ENCODE peak calls at places on chromosome 20, in six cellular contexts. One of them, this sample, is unnamed.

GRCh38 chr20:38600057-38600456 is 1.6 kb upstream of the ARHGAP40 start:
- DNase-seq in Panc1: no peak
- DNase-seq in SK-N-SH: no peak
- DNase-seq in AG04450: no peak
- DNase-seq in endodermal cell: no peak
- DNase-seq in endothelial cell of umbilical vein: no peak
- DNase-seq in this sample: no peak

GRCh38 chr20:37205130-37205529 is 25.8 kb upstream of the MROH8 start:
- DNase-seq in Panc1: no peak
- DNase-seq in SK-N-SH: no peak
- DNase-seq in AG04450: no peak
- DNase-seq in endodermal cell: no peak
- DNase-seq in endothelial cell of umbilical vein: no peak
- DNase-seq in this sample: no peak

GRCh38 chr20:47784256-47784598 is 1.1 kb downstream of the SULF2 start:
- DNase-seq in Panc1: no peak
- DNase-seq in SK-N-SH: no peak
- DNase-seq in AG04450: no peak
- DNase-seq in endodermal cell: no peak
- DNase-seq in endothelial cell of umbilical vein: no peak
- DNase-seq in this sample: no peak

GRCh38 chr20:17226410-17227198 is at the start of gene PCSK2:
- DNase-seq in Panc1: no peak
- DNase-seq in SK-N-SH: peak; percentile 90
- DNase-seq in AG04450: peak; percentile 6
- DNase-seq in endodermal cell: peak; percentile 96
- DNase-seq in endothelial cell of umbilical vein: no peak
- DNase-seq in this sample: peak; percentile 15

GRCh38 chr20:62252342-62252966 is 14.1 kb downstream of the OSBPL2 start:
- DNase-seq in Panc1: no peak
- DNase-seq in SK-N-SH: no peak
- DNase-seq in AG04450: no peak
- DNase-seq in endodermal cell: no peak
- DNase-seq in endothelial cell of umbilical vein: no peak
- DNase-seq in this sample: peak; percentile 7

GRCh38 chr20:41234546-41234945 is 83.0 kb downstream of the ZHX3 start:
- DNase-seq in Panc1: no peak
- DNase-seq in SK-N-SH: no peak
- DNase-seq in AG04450: no peak
- DNase-seq in endodermal cell: peak; percentile 47
- DNase-seq in endothelial cell of umbilical vein: no peak
- DNase-seq in this sample: no peak

GRCh38 chr20:57786304-57786942 is 76.6 kb upstream of the PMEPA1 start:
- DNase-seq in Panc1: no peak
- DNase-seq in SK-N-SH: no peak
- DNase-seq in AG04450: no peak
- DNase-seq in endodermal cell: peak; percentile 31
- DNase-seq in endothelial cell of umbilical vein: no peak
- DNase-seq in this sample: no peak

GRCh38 chr20:36658300-36658699 is 12.3 kb upstream of the SLA2 start:
- DNase-seq in Panc1: no peak
- DNase-seq in SK-N-SH: no peak
- DNase-seq in AG04450: no peak
- DNase-seq in endodermal cell: no peak
- DNase-seq in endothelial cell of umbilical vein: no peak
- DNase-seq in this sample: no peak

GRCh38 chr20:53161473-53161872 is 189.3 kb downstream of the TSHZ2 start:
- DNase-seq in Panc1: no peak
- DNase-seq in SK-N-SH: no peak
- DNase-seq in AG04450: no peak
- DNase-seq in endodermal cell: no peak
- DNase-seq in endothelial cell of umbilical vein: no peak
- DNase-seq in this sample: no peak

GRCh38 chr20:37526238-37526838 is 1.3 kb downstream of the BLCAP start:
- DNase-seq in Panc1: no peak
- DNase-seq in SK-N-SH: peak; percentile 82
- DNase-seq in AG04450: no peak
- DNase-seq in endodermal cell: peak; percentile 94
- DNase-seq in endothelial cell of umbilical vein: peak; percentile 97
- DNase-seq in this sample: peak; percentile 58

GRCh38 chr20:35049776-35050352 is 42.7 kb downstream of the TRPC4AP start:
- DNase-seq in Panc1: no peak
- DNase-seq in SK-N-SH: no peak
- DNase-seq in AG04450: no peak
- DNase-seq in endodermal cell: no peak
- DNase-seq in endothelial cell of umbilical vein: peak; percentile 36
- DNase-seq in this sample: no peak

GRCh38 chr20:52102126-52102525 is 89.5 kb downstream of the ZFP64 start:
- DNase-seq in Panc1: no peak
- DNase-seq in SK-N-SH: no peak
- DNase-seq in AG04450: no peak
- DNase-seq in endodermal cell: no peak
- DNase-seq in endothelial cell of umbilical vein: no peak
- DNase-seq in this sample: no peak

GRCh38 chr20:24736844-24737211 is 212.2 kb upstream of the CST7 start:
- DNase-seq in Panc1: no peak
- DNase-seq in SK-N-SH: no peak
- DNase-seq in AG04450: no peak
- DNase-seq in endodermal cell: no peak
- DNase-seq in endothelial cell of umbilical vein: no peak
- DNase-seq in this sample: no peak

GRCh38 chr20:57693002-57693582 is 16.7 kb downstream of the PMEPA1 start:
- DNase-seq in Panc1: no peak
- DNase-seq in SK-N-SH: no peak
- DNase-seq in AG04450: no peak
- DNase-seq in endodermal cell: peak; percentile 79
- DNase-seq in endothelial cell of umbilical vein: no peak
- DNase-seq in this sample: no peak

GRCh38 chr20:51001697-51002265 is 21.1 kb downstream of the KCNG1 start:
- DNase-seq in Panc1: no peak
- DNase-seq in SK-N-SH: no peak
- DNase-seq in AG04450: no peak
- DNase-seq in endodermal cell: no peak
- DNase-seq in endothelial cell of umbilical vein: no peak
- DNase-seq in this sample: no peak

GRCh38 chr20:17627101-17627950 is 54.7 kb downstream of the RRBP1 start:
- DNase-seq in Panc1: no peak
- DNase-seq in SK-N-SH: no peak
- DNase-seq in AG04450: no peak
- DNase-seq in endodermal cell: no peak
- DNase-seq in endothelial cell of umbilical vein: no peak
- DNase-seq in this sample: no peak

GRCh38 chr20:61263938-61264337 is 11.9 kb downstream of the CDH4 start:
- DNase-seq in Panc1: no peak
- DNase-seq in SK-N-SH: no peak
- DNase-seq in AG04450: no peak
- DNase-seq in endodermal cell: no peak
- DNase-seq in endothelial cell of umbilical vein: no peak
- DNase-seq in this sample: no peak

GRCh38 chr20:43963872-43964791 is 49.5 kb downstream of the TOX2 start:
- DNase-seq in Panc1: no peak
- DNase-seq in SK-N-SH: no peak
- DNase-seq in AG04450: no peak
- DNase-seq in endodermal cell: peak; percentile 32
- DNase-seq in endothelial cell of umbilical vein: no peak
- DNase-seq in this sample: peak; percentile 87

GRCh38 chr20:25090492-25091429 is 8.8 kb upstream of the VSX1 start:
- DNase-seq in Panc1: no peak
- DNase-seq in SK-N-SH: no peak
- DNase-seq in AG04450: no peak
- DNase-seq in endodermal cell: no peak
- DNase-seq in endothelial cell of umbilical vein: no peak
- DNase-seq in this sample: no peak

GRCh38 chr20:6940052-6940451 is 172.6 kb downstream of the BMP2 start:
- DNase-seq in Panc1: no peak
- DNase-seq in SK-N-SH: peak; percentile 18
- DNase-seq in AG04450: no peak
- DNase-seq in endodermal cell: peak; percentile 85
- DNase-seq in endothelial cell of umbilical vein: no peak
- DNase-seq in this sample: peak; percentile 18

GRCh38 chr20:34562643-34563042 is 4.1 kb downstream of the MAP1LC3A start:
- DNase-seq in Panc1: no peak
- DNase-seq in SK-N-SH: peak; percentile 78
- DNase-seq in AG04450: no peak
- DNase-seq in endodermal cell: peak; percentile 81
- DNase-seq in endothelial cell of umbilical vein: peak; percentile 39
- DNase-seq in this sample: no peak

GRCh38 chr20:20712004-20712473 is 405 bp downstream of the RALGAPA2 start:
- DNase-seq in Panc1: no peak
- DNase-seq in SK-N-SH: no peak
- DNase-seq in AG04450: no peak
- DNase-seq in endodermal cell: no peak
- DNase-seq in endothelial cell of umbilical vein: peak; percentile 18
- DNase-seq in this sample: no peak

GRCh38 chr20:20709858-20710257 is 2.6 kb downstream of the RALGAPA2 start:
- DNase-seq in Panc1: no peak
- DNase-seq in SK-N-SH: no peak
- DNase-seq in AG04450: no peak
- DNase-seq in endodermal cell: no peak
- DNase-seq in endothelial cell of umbilical vein: peak; percentile 55
- DNase-seq in this sample: no peak

GRCh38 chr20:20711413-20711812 is 1.0 kb downstream of the RALGAPA2 start:
- DNase-seq in Panc1: no peak
- DNase-seq in SK-N-SH: no peak
- DNase-seq in AG04450: no peak
- DNase-seq in endodermal cell: peak; percentile 52
- DNase-seq in endothelial cell of umbilical vein: peak; percentile 21
- DNase-seq in this sample: no peak

GRCh38 chr20:20710443-20710842 is 2.0 kb downstream of the RALGAPA2 start:
- DNase-seq in Panc1: no peak
- DNase-seq in SK-N-SH: no peak
- DNase-seq in AG04450: no peak
- DNase-seq in endodermal cell: no peak
- DNase-seq in endothelial cell of umbilical vein: no peak
- DNase-seq in this sample: no peak

DNA sequence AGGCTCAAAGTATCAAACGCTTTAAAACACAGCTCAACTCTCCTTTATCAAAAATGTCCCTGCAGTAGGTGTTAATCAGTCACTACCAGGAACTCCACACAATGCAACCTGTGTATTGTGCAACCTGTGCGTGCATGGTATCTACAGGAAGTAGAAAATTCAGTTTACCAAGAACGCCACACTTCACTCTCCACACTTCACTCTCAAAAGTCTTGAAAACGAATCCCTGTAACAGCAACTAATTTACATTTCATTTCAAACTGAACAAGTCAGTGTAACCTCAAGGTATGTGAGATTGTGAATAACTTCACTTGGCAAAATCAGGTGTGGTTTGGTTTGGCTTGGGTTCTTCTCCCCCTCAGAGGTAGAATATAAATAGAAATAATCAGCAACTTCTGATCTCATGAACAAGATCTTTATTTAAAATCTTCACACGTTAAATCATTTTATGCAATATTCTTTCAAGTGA is 1.6 kb downstream of the RALGAPA2 start:
- DNase-seq in Panc1: no peak
- DNase-seq in SK-N-SH: no peak
- DNase-seq in AG04450: no peak
- DNase-seq in endodermal cell: no peak
- DNase-seq in endothelial cell of umbilical vein: peak; percentile 34
- DNase-seq in this sample: no peak
- H3K4me3 ChIP-seq in Panc1: peak overlapping the region; percentile 72
- H3K4me3 ChIP-seq in SK-N-SH: no peak overlapping the region
- H3K4me3 ChIP-seq in AG04450: no peak overlapping the region
- H3K4me3 ChIP-seq in endodermal cell: peak overlapping the region; percentile 75
- H3K4me3 ChIP-seq in endothelial cell of umbilical vein: peak overlapping the region; percentile 19
- H3K4me3 ChIP-seq in this sample: no peak overlapping the region

DNA sequence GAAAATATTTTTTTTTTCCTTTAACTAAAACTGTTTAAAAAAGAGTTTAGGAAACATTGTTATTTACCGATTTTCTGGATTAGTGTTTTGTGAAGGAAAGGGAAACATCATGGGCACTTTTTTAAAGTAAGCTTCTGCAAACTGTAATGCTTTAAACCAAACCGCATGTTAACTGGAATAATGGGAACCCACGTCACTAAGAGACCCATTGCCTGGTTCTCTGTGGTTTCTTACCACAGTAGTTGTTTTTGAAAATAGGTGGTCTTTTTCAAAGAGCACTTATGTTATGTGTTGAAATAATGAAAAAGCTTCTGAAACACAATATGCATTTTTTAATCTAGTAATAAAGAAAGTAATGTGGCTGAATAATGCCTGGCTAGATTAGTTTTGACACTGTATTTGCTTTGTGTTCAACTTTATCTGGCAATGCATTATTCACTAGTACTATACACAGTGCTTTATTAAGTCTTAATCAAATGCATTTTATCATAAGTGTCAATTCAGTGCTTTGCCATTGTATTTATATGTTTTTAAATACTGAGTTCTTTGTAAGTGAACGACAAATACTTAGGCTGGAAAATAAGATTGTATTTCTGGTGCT is 754.1 kb upstream of the FLRT3 start:
- DNase-seq in Panc1: no peak
- DNase-seq in SK-N-SH: no peak
- DNase-seq in AG04450: no peak
- DNase-seq in endodermal cell: no peak
- DNase-seq in endothelial cell of umbilical vein: no peak
- DNase-seq in this sample: no peak
- TF ChIP-seq CTCF in Panc1: no peak
- TF ChIP-seq CTCF in SK-N-SH: no peak
- TF ChIP-seq CTCF in AG04450: no peak
- TF ChIP-seq CTCF in endodermal cell: no peak
- TF ChIP-seq CTCF in endothelial cell of umbilical vein: no peak
- TF ChIP-seq CTCF in this sample: no peak

GRCh38 chr20:49482621-49483017 is at the start of gene KCNB1:
- DNase-seq in Panc1: no peak
- DNase-seq in SK-N-SH: peak; percentile 48
- DNase-seq in AG04450: no peak
- DNase-seq in endodermal cell: peak; percentile 97
- DNase-seq in endothelial cell of umbilical vein: peak; percentile 23
- DNase-seq in this sample: peak; percentile 58
- H3K4me3 ChIP-seq in Panc1: peak within 1 kb of the TSS; percentile 40
- H3K4me3 ChIP-seq in SK-N-SH: peak within 1 kb of the TSS; percentile 57
- H3K4me3 ChIP-seq in AG04450: no peak within 1 kb of the TSS
- H3K4me3 ChIP-seq in endodermal cell: peak within 1 kb of the TSS; percentile 69
- H3K4me3 ChIP-seq in endothelial cell of umbilical vein: no peak within 1 kb of the TSS
- H3K4me3 ChIP-seq in this sample: peak within 1 kb of the TSS; percentile 51

GRCh38 chr20:30922129-30922528 is 335.3 kb upstream of the DEFB115 start:
- DNase-seq in Panc1: no peak
- DNase-seq in SK-N-SH: no peak
- DNase-seq in AG04450: no peak
- DNase-seq in endodermal cell: no peak
- DNase-seq in endothelial cell of umbilical vein: no peak
- DNase-seq in this sample: no peak
- TF ChIP-seq CTCF in Panc1: no peak
- TF ChIP-seq CTCF in SK-N-SH: no peak
- TF ChIP-seq CTCF in AG04450: no peak
- TF ChIP-seq CTCF in endodermal cell: no peak
- TF ChIP-seq CTCF in endothelial cell of umbilical vein: no peak
- TF ChIP-seq CTCF in this sample: no peak

This sample was measured in fibroblast of the aortic adventitia.